ENCODE peak calls at places on chromosomes 4 and X, in ten cellular contexts. H, P, R, G, Q, I, X, E, W and V are unnamed samples. For H3K4me1, the result is how much of the 10 kb centered on the place peaks cover.

GRCh38 chrX:120311632-120312000 is 355 bp upstream of the TMEM255A start:
- DNase-seq in H (no peak), Q (no peak), W (no peak), G (no peak), P (peak), R (no peak), E (no peak), I (no peak), X (no peak), V (no peak)

GRCh38 chr4:82988323-82988832 is 22.2 kb downstream of the LIN54 start:
- DNase-seq in R (no peak), W (no peak), I (no peak), P (peak), E (peak), X (no peak), H (no peak), Q (peak), G (peak), V (no peak)

GRCh38 chr4:179307297-179308136 is 1865.3 kb upstream of the AGA start:
- DNase-seq in E (peak), Q (peak), W (peak), P (peak), X (peak), I (no peak), R (peak), H (peak), G (peak), V (peak)

GRCh38 chrX:13721819-13722527 is 12.4 kb downstream of the TRAPPC2 start:
- DNase-seq in E (peak), G (peak), R (no peak), P (peak), I (no peak), W (no peak), Q (peak), H (no peak), X (no peak), V (no peak)

GRCh38 chr4:68062501-68062900 is 67.2 kb downstream of the TMPRSS11F start:
- DNase-seq in R (no peak), G (no peak), H (no peak), Q (no peak), P (no peak), I (no peak), W (no peak), E (no peak), X (no peak), V (no peak)

GRCh38 chr4:1494416-1495315 is 88.4 kb upstream of the NKX1-1 start:
- DNase-seq in W (no peak), X (peak), P (no peak), Q (no peak), R (no peak), E (no peak), H (no peak), I (no peak), G (no peak), V (no peak)

GRCh38 chrX:153900806-153901752 is 3.4 kb upstream of the AVPR2 start:
- DNase-seq in W (peak), G (peak), H (no peak), Q (peak), E (peak), P (peak), X (peak), I (peak), R (peak), V (peak)

GRCh38 chrX:1086444-1087409 is 125.7 kb downstream of the CRLF2 start:
- DNase-seq in H (peak), G (peak), X (no peak), W (peak), R (no peak), P (no peak), E (no peak), I (no peak), Q (no peak), V (no peak)

DNA sequence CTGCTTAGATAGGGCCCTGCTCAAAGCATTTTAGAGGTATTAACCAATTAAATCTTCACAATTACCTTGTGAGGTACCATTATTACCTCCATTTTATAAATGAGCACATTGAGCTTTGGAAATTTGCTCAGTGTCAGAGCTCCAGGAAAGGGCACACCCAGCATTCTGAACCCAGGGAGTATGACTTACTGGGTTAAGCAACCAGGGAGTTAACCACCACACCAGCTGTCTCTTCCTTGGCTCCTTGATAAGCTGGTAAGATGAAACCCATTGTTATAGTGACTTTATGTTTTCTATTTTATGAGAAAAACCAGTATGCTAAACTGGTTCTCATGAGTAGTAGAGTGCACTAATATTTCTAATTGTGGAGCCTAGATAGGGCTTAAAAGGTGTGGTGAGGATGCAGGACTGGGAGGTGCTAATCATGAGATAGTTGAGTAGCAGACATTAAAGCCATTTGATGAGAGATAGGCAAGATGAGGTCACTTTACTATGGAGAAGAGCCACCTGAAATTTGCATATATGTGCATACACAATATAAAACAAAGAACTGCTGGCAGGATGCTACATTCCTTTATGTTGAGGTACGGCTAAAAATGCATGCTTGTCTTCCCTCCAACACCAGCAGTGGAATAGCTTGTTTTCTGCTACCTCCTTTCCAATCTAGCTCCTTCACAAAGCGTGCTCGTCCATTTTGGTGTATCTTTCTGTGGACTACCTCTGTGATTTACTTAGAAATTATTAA is 556.1 kb downstream of the SPRY1 start:
- DNase-seq in H (no peak), X (no peak), G (peak), E (no peak), I (no peak), P (peak), Q (peak), W (peak), R (no peak), V (no peak)
- H3K9ac ChIP-seq in H (no peak), X (no peak), G (no peak), E (no peak), I (no peak), P (no peak), Q (no peak), W (no peak), R (no peak), V (no peak)

DNA sequence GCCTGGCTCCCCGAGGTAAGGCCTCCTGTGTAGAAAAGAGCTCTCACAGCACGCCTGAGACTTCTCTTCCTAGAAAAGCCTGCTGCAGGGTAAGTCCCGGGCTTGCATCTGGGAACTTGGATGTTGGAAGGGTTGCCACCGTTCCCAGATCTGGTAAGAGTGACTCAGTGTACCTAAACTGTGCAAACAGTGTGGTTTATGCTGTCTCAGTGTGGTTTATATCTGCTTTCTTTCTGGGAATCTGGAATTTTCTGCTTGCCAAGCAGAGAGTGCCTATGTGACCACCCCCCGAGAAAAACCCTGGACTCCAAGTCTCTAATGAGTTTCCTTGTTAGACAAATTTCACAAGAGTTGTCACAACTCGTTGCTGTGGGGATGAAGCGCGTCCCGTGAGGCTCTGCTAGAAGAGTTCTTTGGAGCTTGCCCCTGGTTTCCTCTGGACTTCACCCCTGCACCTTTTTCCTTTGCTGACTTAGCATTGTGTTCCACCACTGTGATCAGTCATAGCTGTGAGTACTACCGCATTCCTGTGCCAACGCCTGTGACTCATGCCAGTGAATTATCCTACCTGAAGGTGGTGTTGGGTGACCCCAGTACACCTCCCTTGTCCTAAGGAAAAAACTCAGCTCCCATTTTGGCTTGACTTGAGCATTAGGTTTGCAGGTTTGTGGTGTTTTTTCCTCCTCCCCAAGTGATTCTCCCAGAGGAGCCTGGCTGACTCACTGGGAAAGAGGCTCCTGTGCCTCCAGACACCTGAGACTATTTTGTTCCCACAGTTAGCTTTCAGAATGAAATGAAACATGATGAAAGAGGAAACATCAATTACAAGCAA is 14.5 kb downstream of the SLC2A9 start:
- DNase-seq in G (peak), Q (no peak), P (peak), I (peak), R (no peak), W (peak), H (peak), E (no peak), X (no peak), V (no peak)
- H3K4me1 ChIP-seq in G (under half), Q (under half), P (under half), I (under half), R (under half), W (half or more), H (under half), E (under half), X (under half), V (under half)

DNA sequence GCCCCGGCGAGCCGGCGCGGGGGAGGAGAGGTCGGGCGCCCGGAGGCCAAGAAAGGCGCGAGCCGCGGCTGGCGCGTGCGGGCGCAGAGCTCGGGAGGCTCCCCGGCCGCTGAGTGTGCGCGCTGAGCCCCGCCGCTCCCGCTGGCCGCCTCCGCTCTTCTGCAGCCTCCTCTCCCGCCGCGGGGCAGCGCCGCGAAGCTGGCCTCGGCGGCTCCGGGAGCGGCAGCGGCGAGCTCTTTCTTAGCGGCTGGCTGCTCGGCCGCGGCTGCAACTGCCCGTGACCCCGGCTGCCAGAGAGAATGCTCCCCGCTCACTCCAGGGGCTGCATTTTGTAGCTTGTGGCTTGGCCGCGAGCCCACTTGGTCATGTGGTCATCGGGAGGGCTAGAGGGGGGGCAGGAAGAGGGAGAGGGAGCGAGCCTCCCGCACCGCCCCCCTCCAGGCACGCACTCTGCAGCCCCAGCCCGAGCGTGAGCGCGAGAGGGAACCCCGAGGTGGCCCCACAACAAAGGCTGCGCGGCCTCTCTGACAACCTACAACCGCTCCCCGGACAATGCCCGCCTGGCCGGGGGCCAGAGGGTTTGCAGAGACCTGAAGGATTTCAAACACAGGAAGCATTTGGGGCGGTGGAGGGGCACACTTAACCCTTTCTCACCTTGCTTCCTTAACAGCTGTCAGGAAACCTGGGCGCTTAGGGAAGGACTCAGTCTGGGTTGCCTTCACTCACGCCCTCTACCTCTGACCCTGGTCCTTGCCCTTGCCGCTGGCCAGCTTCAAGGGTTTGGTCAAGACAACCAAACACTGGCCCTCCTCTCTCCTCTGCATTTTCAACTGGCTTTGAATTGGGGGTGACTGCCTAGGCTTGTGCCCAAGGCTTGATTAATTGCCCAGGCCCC is at the start of gene APLN:
- DNase-seq in W (peak), H (no peak), Q (peak), P (peak), I (peak), X (peak), R (no peak), G (peak), E (peak), V (peak)
- H3K9ac ChIP-seq in W (no peak), H (peak), Q (no peak), P (peak), I (peak), X (no peak), R (no peak), G (no peak), E (peak), V (peak)

GRCh38 chr4:26369132-26370036 is 48.6 kb downstream of the RBPJ start:
- DNase-seq in E (no peak), W (no peak), H (no peak), I (no peak), X (no peak), P (peak), G (no peak), Q (peak), R (no peak), V (no peak)
- H3K4me1 ChIP-seq in E (half or more), W (under half), H (under half), I (under half), X (under half), P (under half), G (under half), Q (under half), R (under half), V (under half)